ENCODE peak calls at places on chromosome 5, in eight cellular contexts. X is activated CD8-positive, alpha-beta memory T cell treated with anti-CD3 and anti-CD28 coated beads for 48 hours; R is anterior cingulate cortex; F is iPS DF 6.9; C is aorta; Z is mesothelial cell of epicardium; U is osteocyte; A is activated T-cell treated with anti-CD3 and anti-CD28 coated beads for 4 hours. V is an unnamed sample.

GRCh38 chr5:31939151-31939550 is 235.0 kb downstream of the GOLPH3 start:
- DNase-seq in R (no peak), C (no peak), X (no peak), Z (no peak), U (no peak), A (no peak), F (no peak), V (no peak)

GRCh38 chr5:75566710-75567309 is 44.4 kb upstream of the ANKDD1B start:
- DNase-seq in A (peak), Z (no peak), U (no peak), R (no peak), X (peak), C (no peak), F (no peak), V (no peak)

GRCh38 chr5:5017827-5018559 is 122.1 kb upstream of the ADAMTS16 start:
- DNase-seq in C (no peak), F (no peak), X (no peak), U (no peak), R (no peak), Z (no peak), A (no peak), V (no peak)

GRCh38 chr5:111392181-111392580 is 120.2 kb downstream of the STARD4 start:
- DNase-seq in F (no peak), R (no peak), A (no peak), C (no peak), U (no peak), X (no peak), Z (no peak), V (no peak)

GRCh38 chr5:125501396-125501795 is 755.0 kb upstream of the ZNF608 start:
- DNase-seq in C (no peak), R (no peak), Z (no peak), F (no peak), X (no peak), A (no peak), U (no peak), V (no peak)

GRCh38 chr5:124111886-124112285 is 599.9 kb downstream of the CSNK1G3 start:
- DNase-seq in R (no peak), X (no peak), C (no peak), A (no peak), U (no peak), Z (no peak), F (no peak), V (no peak)

GRCh38 chr5:112419596-112420110 is 576 bp upstream of the EPB41L4A start:
- DNase-seq in F (no peak), A (no peak), C (peak), U (no peak), Z (peak), R (no peak), X (peak), V (peak)

GRCh38 chr5:148162038-148162437 is 6.3 kb upstream of the SPINK14 start:
- DNase-seq in F (no peak), U (no peak), A (no peak), X (no peak), Z (no peak), R (no peak), C (no peak), V (no peak)

V was measured in upper lobe of left lung.